ENCODE peak calls at places on chromosomes 1 and 21, in seven cellular contexts. One of them, this sample, is unnamed.

GRCh38 chr21:41906770-41907169 is 27.6 kb upstream of the PRDM15 start:
- DNase-seq in choroid plexus epithelial cell: no peak
- DNase-seq in kidney epithelial cell: no peak
- DNase-seq in HFFc6: no peak
- DNase-seq in HepG2: no peak
- DNase-seq in lung: no peak
- DNase-seq in MCF 10A: no peak
- DNase-seq in this sample: no peak

GRCh38 chr1:225928186-225929175 is 4.4 kb upstream of the PYCR2 start:
- DNase-seq in kidney epithelial cell: no peak
- DNase-seq in lung: no peak
- DNase-seq in MCF 10A: no peak
- DNase-seq in HFFc6: no peak
- DNase-seq in choroid plexus epithelial cell: no peak
- DNase-seq in HepG2: no peak
- DNase-seq in this sample: no peak

GRCh38 chr1:3015269-3015635 is 6.0 kb upstream of the ACTRT2 start:
- DNase-seq in kidney epithelial cell: no peak
- DNase-seq in HepG2: no peak
- DNase-seq in MCF 10A: no peak
- DNase-seq in HFFc6: no peak
- DNase-seq in choroid plexus epithelial cell: no peak
- DNase-seq in lung: no peak
- DNase-seq in this sample: no peak

GRCh38 chr1:227378183-227378582 is 59.9 kb upstream of the CDC42BPA start:
- DNase-seq in kidney epithelial cell: no peak
- DNase-seq in HepG2: no peak
- DNase-seq in MCF 10A: no peak
- DNase-seq in lung: no peak
- DNase-seq in choroid plexus epithelial cell: peak
- DNase-seq in HFFc6: no peak
- DNase-seq in this sample: no peak

GRCh38 chr21:25005388-25005787 is 601.9 kb downstream of the MRPL39 start:
- DNase-seq in HepG2: no peak
- DNase-seq in kidney epithelial cell: peak
- DNase-seq in MCF 10A: peak
- DNase-seq in lung: no peak
- DNase-seq in choroid plexus epithelial cell: peak
- DNase-seq in HFFc6: no peak
- DNase-seq in this sample: no peak

GRCh38 chr1:50697440-50698421 is 262.3 kb downstream of the FAF1 start:
- DNase-seq in HepG2: no peak
- DNase-seq in choroid plexus epithelial cell: peak
- DNase-seq in kidney epithelial cell: peak
- DNase-seq in MCF 10A: no peak
- DNase-seq in lung: no peak
- DNase-seq in HFFc6: no peak
- DNase-seq in this sample: no peak

GRCh38 chr1:45974541-45975269 is 157.7 kb downstream of the PIK3R3 start:
- DNase-seq in choroid plexus epithelial cell: peak
- DNase-seq in HFFc6: no peak
- DNase-seq in lung: no peak
- DNase-seq in kidney epithelial cell: peak
- DNase-seq in HepG2: peak
- DNase-seq in MCF 10A: peak
- DNase-seq in this sample: no peak

GRCh38 chr1:38932496-38933014 is 9.1 kb downstream of the RHBDL2 start:
- DNase-seq in choroid plexus epithelial cell: no peak
- DNase-seq in MCF 10A: no peak
- DNase-seq in lung: no peak
- DNase-seq in kidney epithelial cell: no peak
- DNase-seq in HFFc6: no peak
- DNase-seq in HepG2: no peak
- DNase-seq in this sample: no peak

GRCh38 chr1:155253797-155254196 is 1.5 kb downstream of the ENTREP3 start:
- DNase-seq in kidney epithelial cell: no peak
- DNase-seq in MCF 10A: no peak
- DNase-seq in choroid plexus epithelial cell: no peak
- DNase-seq in HepG2: no peak
- DNase-seq in lung: no peak
- DNase-seq in HFFc6: peak
- DNase-seq in this sample: no peak

GRCh38 chr1:111879086-111879485 is 110.4 kb downstream of the KCND3 start:
- DNase-seq in kidney epithelial cell: no peak
- DNase-seq in HepG2: no peak
- DNase-seq in lung: no peak
- DNase-seq in HFFc6: no peak
- DNase-seq in MCF 10A: no peak
- DNase-seq in choroid plexus epithelial cell: no peak
- DNase-seq in this sample: no peak

GRCh38 chr1:39410915-39411436 is 80.5 kb upstream of the BMP8A start:
- DNase-seq in MCF 10A: peak
- DNase-seq in choroid plexus epithelial cell: peak
- DNase-seq in lung: peak
- DNase-seq in HFFc6: peak
- DNase-seq in kidney epithelial cell: peak
- DNase-seq in HepG2: peak
- DNase-seq in this sample: peak

GRCh38 chr21:16978309-16978895 is 534.4 kb upstream of the CXADR start:
- DNase-seq in MCF 10A: no peak
- DNase-seq in lung: no peak
- DNase-seq in choroid plexus epithelial cell: no peak
- DNase-seq in kidney epithelial cell: no peak
- DNase-seq in HFFc6: no peak
- DNase-seq in HepG2: no peak
- DNase-seq in this sample: no peak

GRCh38 chr1:60571811-60572210 is 498.2 kb upstream of the C1orf87 start:
- DNase-seq in kidney epithelial cell: no peak
- DNase-seq in HepG2: no peak
- DNase-seq in HFFc6: no peak
- DNase-seq in lung: no peak
- DNase-seq in choroid plexus epithelial cell: peak
- DNase-seq in MCF 10A: peak
- DNase-seq in this sample: peak

GRCh38 chr1:228018961-228019721 is 12.3 kb downstream of the WNT3A start:
- DNase-seq in choroid plexus epithelial cell: no peak
- DNase-seq in kidney epithelial cell: no peak
- DNase-seq in MCF 10A: no peak
- DNase-seq in HepG2: no peak
- DNase-seq in lung: no peak
- DNase-seq in HFFc6: no peak
- DNase-seq in this sample: no peak

GRCh38 chr1:24216254-24216653 is 29.2 kb upstream of the IFNLR1 start:
- DNase-seq in MCF 10A: peak
- DNase-seq in lung: no peak
- DNase-seq in choroid plexus epithelial cell: no peak
- DNase-seq in HepG2: no peak
- DNase-seq in kidney epithelial cell: no peak
- DNase-seq in HFFc6: no peak
- DNase-seq in this sample: no peak

GRCh38 chr1:203584040-203584439 is 42.6 kb upstream of the ATP2B4 start:
- DNase-seq in kidney epithelial cell: no peak
- DNase-seq in HFFc6: peak
- DNase-seq in HepG2: no peak
- DNase-seq in lung: no peak
- DNase-seq in choroid plexus epithelial cell: no peak
- DNase-seq in MCF 10A: no peak
- DNase-seq in this sample: no peak

GRCh38 chr1:32998009-32998555 is 33.5 kb upstream of the RNF19B start:
- DNase-seq in HepG2: no peak
- DNase-seq in choroid plexus epithelial cell: no peak
- DNase-seq in lung: no peak
- DNase-seq in MCF 10A: no peak
- DNase-seq in kidney epithelial cell: no peak
- DNase-seq in HFFc6: no peak
- DNase-seq in this sample: no peak

GRCh38 chr21:22791986-22792560 is 1793.9 kb downstream of the NCAM2 start:
- DNase-seq in HepG2: peak
- DNase-seq in HFFc6: peak
- DNase-seq in kidney epithelial cell: peak
- DNase-seq in MCF 10A: peak
- DNase-seq in choroid plexus epithelial cell: peak
- DNase-seq in lung: no peak
- DNase-seq in this sample: peak

GRCh38 chr21:44892536-44893277 is 19.2 kb upstream of the PTTG1IP start:
- DNase-seq in lung: peak
- DNase-seq in MCF 10A: peak
- DNase-seq in HepG2: no peak
- DNase-seq in choroid plexus epithelial cell: peak
- DNase-seq in HFFc6: no peak
- DNase-seq in kidney epithelial cell: no peak
- DNase-seq in this sample: no peak

GRCh38 chr1:171961861-171962260 is 120.6 kb downstream of the DNM3 start:
- DNase-seq in choroid plexus epithelial cell: no peak
- DNase-seq in kidney epithelial cell: no peak
- DNase-seq in HepG2: no peak
- DNase-seq in MCF 10A: no peak
- DNase-seq in lung: no peak
- DNase-seq in HFFc6: no peak
- DNase-seq in this sample: no peak

GRCh38 chr1:36560177-36560576 is 77.5 kb upstream of the CSF3R start:
- DNase-seq in HepG2: no peak
- DNase-seq in HFFc6: no peak
- DNase-seq in kidney epithelial cell: no peak
- DNase-seq in choroid plexus epithelial cell: no peak
- DNase-seq in lung: no peak
- DNase-seq in MCF 10A: no peak
- DNase-seq in this sample: no peak

GRCh38 chr1:27418786-27419185 is 26.4 kb downstream of the GPR3 start:
- DNase-seq in MCF 10A: no peak
- DNase-seq in HFFc6: no peak
- DNase-seq in lung: no peak
- DNase-seq in kidney epithelial cell: no peak
- DNase-seq in choroid plexus epithelial cell: no peak
- DNase-seq in HepG2: no peak
- DNase-seq in this sample: no peak

GRCh38 chr1:234527346-234527745 is 48.4 kb upstream of the TARBP1 start:
- DNase-seq in HepG2: no peak
- DNase-seq in MCF 10A: no peak
- DNase-seq in choroid plexus epithelial cell: no peak
- DNase-seq in HFFc6: no peak
- DNase-seq in kidney epithelial cell: no peak
- DNase-seq in lung: no peak
- DNase-seq in this sample: no peak

GRCh38 chr21:31514598-31514997 is 144.9 kb upstream of the SOD1 start:
- DNase-seq in kidney epithelial cell: no peak
- DNase-seq in choroid plexus epithelial cell: peak
- DNase-seq in HFFc6: no peak
- DNase-seq in HepG2: no peak
- DNase-seq in lung: no peak
- DNase-seq in MCF 10A: no peak
- DNase-seq in this sample: no peak

GRCh38 chr1:201557572-201557958 is 18.6 kb downstream of the NAV1 start:
- DNase-seq in kidney epithelial cell: no peak
- DNase-seq in HepG2: no peak
- DNase-seq in HFFc6: no peak
- DNase-seq in lung: no peak
- DNase-seq in choroid plexus epithelial cell: no peak
- DNase-seq in MCF 10A: no peak
- DNase-seq in this sample: no peak

GRCh38 chr1:235697517-235697916 is 47.9 kb upstream of the GNG4 start:
- DNase-seq in lung: no peak
- DNase-seq in HFFc6: no peak
- DNase-seq in HepG2: no peak
- DNase-seq in choroid plexus epithelial cell: no peak
- DNase-seq in MCF 10A: no peak
- DNase-seq in kidney epithelial cell: no peak
- DNase-seq in this sample: no peak

GRCh38 chr1:205430631-205431305 is 8.9 kb upstream of the LEMD1 start:
- DNase-seq in HFFc6: no peak
- DNase-seq in kidney epithelial cell: no peak
- DNase-seq in lung: no peak
- DNase-seq in MCF 10A: peak
- DNase-seq in HepG2: no peak
- DNase-seq in choroid plexus epithelial cell: peak
- DNase-seq in this sample: no peak

GRCh38 chr1:17276568-17276967 is 27.7 kb downstream of the PADI3 start:
- DNase-seq in lung: no peak
- DNase-seq in kidney epithelial cell: no peak
- DNase-seq in HepG2: no peak
- DNase-seq in choroid plexus epithelial cell: peak
- DNase-seq in MCF 10A: peak
- DNase-seq in HFFc6: peak
- DNase-seq in this sample: peak
- TF ChIP-seq CTCF in lung: no peak
- TF ChIP-seq CTCF in kidney epithelial cell: no peak
- TF ChIP-seq CTCF in HepG2: no peak
- TF ChIP-seq CTCF in choroid plexus epithelial cell: no peak
- TF ChIP-seq CTCF in MCF 10A: peak
- TF ChIP-seq CTCF in HFFc6: no peak
- TF ChIP-seq CTCF in this sample: no peak

GRCh38 chr1:158969166-158969565 is 37.8 kb downstream of the PYHIN1 start:
- DNase-seq in choroid plexus epithelial cell: no peak
- DNase-seq in HepG2: no peak
- DNase-seq in lung: no peak
- DNase-seq in HFFc6: no peak
- DNase-seq in MCF 10A: peak
- DNase-seq in kidney epithelial cell: no peak
- DNase-seq in this sample: no peak

GRCh38 chr1:158969855-158970254 is 38.5 kb downstream of the PYHIN1 start:
- DNase-seq in HFFc6: no peak
- DNase-seq in MCF 10A: peak
- DNase-seq in HepG2: no peak
- DNase-seq in kidney epithelial cell: no peak
- DNase-seq in lung: no peak
- DNase-seq in choroid plexus epithelial cell: no peak
- DNase-seq in this sample: no peak

GRCh38 chr1:158978730-158979129 is 31.0 kb upstream of the IFI16 start:
- DNase-seq in HepG2: no peak
- DNase-seq in MCF 10A: no peak
- DNase-seq in lung: no peak
- DNase-seq in HFFc6: no peak
- DNase-seq in choroid plexus epithelial cell: no peak
- DNase-seq in kidney epithelial cell: no peak
- DNase-seq in this sample: no peak

GRCh38 chr1:158972841-158973240 is 36.9 kb upstream of the IFI16 start:
- DNase-seq in kidney epithelial cell: no peak
- DNase-seq in MCF 10A: peak
- DNase-seq in choroid plexus epithelial cell: peak
- DNase-seq in HepG2: no peak
- DNase-seq in HFFc6: no peak
- DNase-seq in lung: no peak
- DNase-seq in this sample: no peak
- TF ChIP-seq CTCF in kidney epithelial cell: peak
- TF ChIP-seq CTCF in MCF 10A: peak
- TF ChIP-seq CTCF in choroid plexus epithelial cell: peak
- TF ChIP-seq CTCF in HepG2: no peak
- TF ChIP-seq CTCF in HFFc6: no peak
- TF ChIP-seq CTCF in lung: no peak
- TF ChIP-seq CTCF in this sample: no peak

GRCh38 chr1:157363660-157364140 is 188.6 kb downstream of the FCRL5 start:
- DNase-seq in MCF 10A: peak
- DNase-seq in HepG2: peak
- DNase-seq in choroid plexus epithelial cell: peak
- DNase-seq in lung: no peak
- DNase-seq in HFFc6: peak
- DNase-seq in kidney epithelial cell: no peak
- DNase-seq in this sample: peak
- TF ChIP-seq CTCF in MCF 10A: peak
- TF ChIP-seq CTCF in HepG2: peak
- TF ChIP-seq CTCF in choroid plexus epithelial cell: peak
- TF ChIP-seq CTCF in lung: peak
- TF ChIP-seq CTCF in HFFc6: peak
- TF ChIP-seq CTCF in kidney epithelial cell: peak
- TF ChIP-seq CTCF in this sample: peak

GRCh38 chr1:192635041-192635440 is 906 bp upstream of the RGS13 start:
- DNase-seq in kidney epithelial cell: no peak
- DNase-seq in HepG2: no peak
- DNase-seq in choroid plexus epithelial cell: no peak
- DNase-seq in lung: no peak
- DNase-seq in HFFc6: no peak
- DNase-seq in MCF 10A: no peak
- DNase-seq in this sample: no peak
- TF ChIP-seq CTCF in kidney epithelial cell: no peak
- TF ChIP-seq CTCF in HepG2: no peak
- TF ChIP-seq CTCF in choroid plexus epithelial cell: no peak
- TF ChIP-seq CTCF in lung: no peak
- TF ChIP-seq CTCF in HFFc6: no peak
- TF ChIP-seq CTCF in MCF 10A: no peak
- TF ChIP-seq CTCF in this sample: no peak